ENCODE peak calls at places on chromosomes 16 and 17, in seven cellular contexts. Z is PC-9; X is stomach; M is HCT116; K is astrocyte; O is GM23248; T is CD8-positive, alpha-beta T cell. F is an unnamed sample. For H3K4me1, the result is how much of the 10 kb centered on the place peaks cover.

GRCh38 chr16:24309222-24309905 is 53.2 kb downstream of the CACNG3 start:
- DNase-seq in Z (peak), X (peak), M (peak), K (peak), O (peak), T (no peak), F (no peak)

GRCh38 chr16:20610892-20611349 is 34.8 kb upstream of the ACSM2B start:
- DNase-seq in Z (no peak), X (no peak), M (no peak), K (no peak), O (no peak), T (no peak), F (no peak)

GRCh38 chr17:26782153-26782552 is 511.8 kb upstream of the WSB1 start:
- DNase-seq in Z (no peak), X (no peak), M (no peak), K (no peak), O (no peak), T (no peak), F (no peak)

GRCh38 chr17:14746784-14747575 is 446.1 kb downstream of the HS3ST3B1 start:
- DNase-seq in Z (no peak), X (no peak), M (no peak), K (no peak), O (no peak), T (no peak), F (no peak)

GRCh38 chr17:45131616-45132301 is 556 bp downstream of the PLCD3 start:
- DNase-seq in Z (peak), X (peak), M (no peak), K (no peak), O (peak), T (peak), F (peak)

GRCh38 chr16:28572659-28573510 is 19.2 kb downstream of the SGF29 start:
- DNase-seq in Z (no peak), X (no peak), M (no peak), K (no peak), O (peak), T (no peak), F (no peak)

GRCh38 chr16:67435758-67436164 is 4.8 kb downstream of the HSD11B2 start:
- DNase-seq in Z (no peak), X (no peak), M (no peak), K (no peak), O (no peak), T (no peak), F (no peak)

GRCh38 chr17:1787301-1787902 is 25.5 kb downstream of the SERPINF1 start:
- DNase-seq in Z (peak), X (peak), M (peak), K (peak), O (peak), T (no peak), F (no peak)

GRCh38 chr16:10622036-10622921 is 41.9 kb upstream of the EMP2 start:
- DNase-seq in Z (no peak), X (no peak), M (no peak), K (no peak), O (no peak), T (no peak), F (no peak)

GRCh38 chr17:50737118-50737698 is 17.8 kb downstream of the LUC7L3 start:
- DNase-seq in Z (no peak), X (no peak), M (no peak), K (no peak), O (no peak), T (no peak), F (no peak)

GRCh38 chr17:8781784-8782575 is 17.2 kb downstream of the MFSD6L start:
- DNase-seq in Z (no peak), X (no peak), M (no peak), K (no peak), O (no peak), T (no peak), F (no peak)

GRCh38 chr16:64089697-64090096 is 1032.2 kb downstream of the CDH11 start:
- DNase-seq in Z (no peak), X (no peak), M (no peak), K (no peak), O (peak), T (no peak), F (no peak)

DNA sequence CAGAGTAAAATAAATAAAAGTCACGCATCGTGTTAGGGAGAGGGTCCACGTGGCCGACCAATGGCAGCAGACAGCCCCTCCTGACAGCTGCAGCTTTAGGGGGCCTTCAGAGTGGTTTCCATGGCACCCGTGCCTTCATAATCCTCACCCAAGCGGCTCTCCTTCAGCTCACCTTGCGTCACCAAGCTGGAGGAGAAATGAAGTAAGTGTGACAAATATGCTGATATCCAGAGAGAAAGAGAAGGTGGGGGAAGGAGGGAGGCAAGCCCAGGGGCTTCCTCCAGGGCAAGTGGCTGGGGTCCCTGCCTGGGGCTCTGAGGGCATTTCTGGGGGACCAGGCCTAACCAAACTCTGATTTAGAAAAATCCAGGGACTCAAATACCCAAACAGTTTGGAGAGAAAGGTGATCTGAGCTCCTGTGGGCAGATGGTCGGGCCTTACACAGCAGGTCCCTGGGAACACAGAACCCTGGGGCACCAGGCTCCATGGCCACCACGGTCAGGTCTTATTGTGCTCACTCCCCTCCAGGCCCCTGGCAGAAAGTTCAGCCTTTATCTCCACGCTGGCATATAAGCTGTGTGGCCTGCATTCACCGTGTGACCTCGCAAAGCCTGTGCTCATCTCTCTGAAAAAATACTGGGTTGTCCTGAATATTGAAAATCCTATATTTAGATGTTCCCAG is 80.7 kb upstream of the TNRC6C start:
- DNase-seq in Z (no peak), X (no peak), M (no peak), K (no peak), O (no peak), T (no peak), F (no peak)
- H3K4me1 ChIP-seq in Z (under half), X (under half), M (under half), K (under half), O (under half), T (half or more), F (under half)

GRCh38 chr17:3918372-3919122 is 2.3 kb upstream of the P2RX1 start:
- DNase-seq in Z (no peak), X (no peak), M (no peak), K (no peak), O (no peak), T (no peak), F (no peak)

GRCh38 chr17:3917391-3917931 is 1.2 kb upstream of the P2RX1 start:
- DNase-seq in Z (peak), X (peak), M (no peak), K (peak), O (no peak), T (no peak), F (no peak)

GRCh38 chr17:3915642-3916012 is 638 bp downstream of the P2RX1 start:
- DNase-seq in Z (no peak), X (no peak), M (no peak), K (no peak), O (no peak), T (no peak), F (no peak)

GRCh38 chr17:3916013-3916696 is at the start of gene P2RX1:
- DNase-seq in Z (no peak), X (peak), M (no peak), K (no peak), O (no peak), T (peak), F (peak)

DNA sequence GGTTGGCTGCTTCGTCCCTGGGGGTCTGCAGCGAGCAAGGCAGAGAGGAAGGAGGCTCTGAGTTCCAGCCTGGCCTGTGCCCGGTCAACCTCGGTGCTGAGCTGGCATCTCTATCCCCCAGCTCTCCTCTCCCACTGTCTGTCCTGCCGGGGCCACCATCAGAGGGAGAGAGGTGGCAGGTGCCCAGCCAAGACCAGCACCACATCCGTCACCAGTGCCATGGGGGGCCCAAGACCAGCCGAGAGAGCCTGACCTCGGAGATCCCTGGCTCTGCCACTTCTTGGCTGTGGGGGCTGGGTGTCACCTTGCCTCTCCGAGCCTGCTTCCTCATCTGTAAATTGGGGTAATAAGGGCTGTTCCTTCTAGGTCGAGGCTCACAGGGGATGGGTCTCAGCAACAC is 560 bp upstream of the P2RX1 start:
- DNase-seq in Z (no peak), X (no peak), M (no peak), K (no peak), O (no peak), T (no peak), F (no peak)
- H3K4me1 ChIP-seq in Z (under half), X (under half), M (under half), K (under half), O (under half), T (under half), F (under half)

DNA sequence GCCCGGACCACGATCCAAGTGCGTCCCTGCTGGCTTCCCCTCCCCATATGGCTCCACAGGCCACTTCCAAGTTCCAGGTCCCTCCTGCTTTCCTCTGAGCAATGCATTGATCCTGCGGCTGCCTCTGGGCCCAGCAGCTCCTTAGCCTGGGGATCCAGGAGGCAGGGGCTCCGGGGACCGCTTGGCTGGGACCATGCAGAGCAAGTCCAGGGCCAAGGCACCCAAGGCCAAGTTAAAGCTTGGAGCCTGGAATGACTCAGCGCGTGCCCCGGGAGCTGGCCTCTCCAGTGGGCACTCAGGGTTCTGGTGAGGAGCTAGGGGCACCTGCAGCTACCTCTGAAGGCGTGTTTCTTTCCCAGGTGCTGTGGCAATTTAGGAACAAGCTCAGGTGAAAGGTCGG is 51.9 kb upstream of the ENPP7 start:
- DNase-seq in Z (no peak), X (no peak), M (no peak), K (no peak), O (no peak), T (no peak), F (no peak)
- H3K4me1 ChIP-seq in Z (under half), X (under half), M (under half), K (under half), O (under half), T (under half), F (under half)

GRCh38 chr17:29179232-29180036 is 764 bp downstream of the MYO18A start:
- DNase-seq in Z (peak), X (peak), M (no peak), K (no peak), O (peak), T (no peak), F (peak)

GRCh38 chr17:29177871-29178749 is 2.1 kb downstream of the MYO18A start:
- DNase-seq in Z (peak), X (peak), M (no peak), K (no peak), O (no peak), T (no peak), F (no peak)

GRCh38 chr17:29178750-29179231 is 1.4 kb downstream of the MYO18A start:
- DNase-seq in Z (no peak), X (peak), M (no peak), K (no peak), O (no peak), T (no peak), F (no peak)

GRCh38 chr17:29176500-29177351 is 3.5 kb downstream of the MYO18A start:
- DNase-seq in Z (peak), X (peak), M (no peak), K (no peak), O (peak), T (peak), F (peak)

GRCh38 chr17:29177541-29177870 is 2.7 kb downstream of the MYO18A start:
- DNase-seq in Z (no peak), X (no peak), M (no peak), K (no peak), O (no peak), T (no peak), F (no peak)
- H3K4me1 ChIP-seq in Z (half or more), X (half or more), M (half or more), K (under half), O (under half), T (under half), F (under half)

GRCh38 chr17:39703913-39704312 is 4.0 kb downstream of the ERBB2 start:
- DNase-seq in Z (no peak), X (no peak), M (no peak), K (no peak), O (no peak), T (no peak), F (no peak)

GRCh38 chr17:39704821-39705551 is 5.1 kb downstream of the ERBB2 start:
- DNase-seq in Z (no peak), X (peak), M (no peak), K (peak), O (peak), T (no peak), F (no peak)

GRCh38 chr17:39706921-39707337 is 7.1 kb downstream of the ERBB2 start:
- DNase-seq in Z (peak), X (peak), M (no peak), K (no peak), O (no peak), T (no peak), F (peak)

GRCh38 chr17:39706383-39706782 is 6.5 kb downstream of the ERBB2 start:
- DNase-seq in Z (no peak), X (no peak), M (no peak), K (no peak), O (no peak), T (no peak), F (no peak)

GRCh38 chr17:39705786-39706348 is 6.0 kb downstream of the ERBB2 start:
- DNase-seq in Z (peak), X (peak), M (peak), K (no peak), O (no peak), T (no peak), F (no peak)
- H3K4me1 ChIP-seq in Z (half or more), X (half or more), M (half or more), K (under half), O (under half), T (under half), F (under half)

GRCh38 chr16:85259115-85259830 is 147.0 kb upstream of the CIBAR2 start:
- DNase-seq in Z (no peak), X (no peak), M (no peak), K (no peak), O (no peak), T (no peak), F (no peak)
- H3K4me1 ChIP-seq in Z (under half), X (under half), M (under half), K (under half), O (under half), T (under half), F (under half)

DNA sequence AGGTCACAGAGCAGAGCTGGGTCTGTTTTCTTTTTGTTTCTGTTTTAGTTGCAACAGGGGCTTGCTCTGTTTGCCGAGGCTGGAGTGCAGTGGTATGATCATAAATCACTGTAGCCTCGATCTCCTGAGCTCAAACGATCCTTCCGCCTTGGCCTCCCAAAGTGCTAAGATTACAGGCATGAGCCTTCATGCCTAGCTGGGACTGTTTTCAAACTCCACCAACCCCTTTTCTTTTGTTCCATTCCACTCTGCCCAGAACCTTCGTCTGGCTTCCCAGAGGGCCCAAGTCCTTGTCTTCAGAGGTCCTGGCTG is 22.3 kb downstream of the RAI1 start:
- DNase-seq in Z (no peak), X (no peak), M (no peak), K (no peak), O (no peak), T (no peak), F (no peak)
- H3K4me1 ChIP-seq in Z (under half), X (half or more), M (under half), K (under half), O (under half), T (under half), F (under half)

GRCh38 chr16:84548508-84548907 is 44.0 kb upstream of the MEAK7 start:
- DNase-seq in Z (no peak), X (no peak), M (no peak), K (no peak), O (no peak), T (peak), F (no peak)
- H3K4me1 ChIP-seq in Z (under half), X (under half), M (under half), K (under half), O (under half), T (half or more), F (under half)